ENCODE peak calls at places on chromosome 1, in eight cellular contexts. X, U, B, R, I, K, P and W are unnamed samples.

GRCh38 chr1:167973832-167974231 is 37.0 kb upstream of the MPC2 start:
- DNase-seq in X (no peak), U (no peak), B (no peak), R (no peak), I (no peak), K (no peak), P (no peak), W (no peak)

GRCh38 chr1:119771016-119771415 is 2.3 kb upstream of the HMGCS2 start:
- DNase-seq in X (no peak), U (no peak), B (no peak), R (no peak), I (no peak), K (peak; percentile 61), P (no peak), W (no peak)

GRCh38 chr1:41404308-41404755 is 43.1 kb downstream of the FOXO6 start:
- DNase-seq in X (no peak), U (no peak), B (no peak), R (no peak), I (no peak), K (peak; percentile 54), P (no peak), W (peak; percentile 8)

GRCh38 chr1:7639435-7640131 is 131.5 kb upstream of the VAMP3 start:
- DNase-seq in X (no peak), U (no peak), B (no peak), R (no peak), I (no peak), K (no peak), P (no peak), W (no peak)

GRCh38 chr1:95640746-95641145 is 406.7 kb downstream of the RWDD3 start:
- DNase-seq in X (no peak), U (no peak), B (no peak), R (no peak), I (no peak), K (no peak), P (no peak), W (no peak)

GRCh38 chr1:114715952-114716303 is 643 bp downstream of the NRAS start:
- DNase-seq in X (no peak), U (no peak), B (no peak), R (no peak), I (no peak), K (no peak), P (no peak), W (no peak)

GRCh38 chr1:200411406-200412257 is 1.8 kb upstream of the ZNF281 start:
- DNase-seq in X (no peak), U (no peak), B (peak; percentile 85), R (no peak), I (no peak), K (peak; percentile 34), P (no peak), W (no peak)

GRCh38 chr1:55320891-55321290 is 105.7 kb upstream of the USP24 start:
- DNase-seq in X (no peak), U (no peak), B (no peak), R (no peak), I (no peak), K (no peak), P (no peak), W (no peak)

GRCh38 chr1:48776400-48777218 is at the start of gene BEND5:
- DNase-seq in X (peak; percentile 37), U (no peak), B (peak; percentile 70), R (peak; percentile 54), I (no peak), K (peak; percentile 91), P (no peak), W (peak; percentile 39)

GRCh38 chr1:93395195-93395594 is 49.5 kb downstream of the DR1 start:
- DNase-seq in X (no peak), U (no peak), B (no peak), R (no peak), I (no peak), K (no peak), P (no peak), W (no peak)

GRCh38 chr1:41498391-41498790 is 13.9 kb upstream of the EDN2 start:
- DNase-seq in X (no peak), U (no peak), B (no peak), R (no peak), I (no peak), K (no peak), P (no peak), W (no peak)

GRCh38 chr1:75265792-75266191 is 131.6 kb downstream of the LHX8 start:
- DNase-seq in X (no peak), U (no peak), B (peak; percentile 48), R (no peak), I (peak; percentile 46), K (peak; percentile 67), P (no peak), W (peak; percentile 11)

GRCh38 chr1:119712342-119713038 is 756 bp downstream of the PHGDH start:
- DNase-seq in X (peak; percentile 65), U (peak; percentile 70), B (peak; percentile 62), R (peak; percentile 56), I (peak; percentile 19), K (peak; percentile 89), P (peak; percentile 80), W (no peak)

GRCh38 chr1:115952547-115952946 is 23.8 kb upstream of the SLC22A15 start:
- DNase-seq in X (no peak), U (no peak), B (no peak), R (no peak), I (no peak), K (no peak), P (no peak), W (no peak)

GRCh38 chr1:36620142-36620541 is 137.4 kb upstream of the CSF3R start:
- DNase-seq in X (no peak), U (no peak), B (no peak), R (no peak), I (no peak), K (no peak), P (no peak), W (no peak)

GRCh38 chr1:229664133-229664689 is 38.2 kb downstream of the URB2 start:
- DNase-seq in X (peak; percentile 33), U (no peak), B (no peak), R (no peak), I (no peak), K (no peak), P (no peak), W (peak; percentile 59)

GRCh38 chr1:98516306-98516705 is 145.2 kb upstream of the SNX7 start:
- DNase-seq in X (no peak), U (no peak), B (no peak), R (no peak), I (no peak), K (no peak), P (no peak), W (no peak)

DNA sequence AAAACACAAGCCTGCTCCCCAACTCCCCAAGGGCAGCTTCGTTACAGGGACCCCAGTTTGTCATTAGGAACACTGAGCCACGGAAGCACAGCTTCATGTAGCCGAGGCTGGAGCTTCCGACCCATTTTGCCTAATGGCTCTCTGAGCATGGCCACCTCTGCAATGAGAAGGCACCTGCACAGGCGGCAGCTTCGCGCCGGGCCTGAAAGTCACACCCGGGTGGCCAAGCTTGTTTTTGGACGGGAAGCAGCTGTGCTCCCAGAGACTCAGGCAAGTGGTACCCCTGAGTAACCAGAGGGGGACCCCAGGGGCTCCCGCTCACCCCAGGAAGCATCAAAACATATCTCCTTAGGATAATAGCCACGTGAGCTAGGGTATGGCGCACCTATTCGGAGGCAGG is 80.9 kb downstream of the SLC66A1 start:
- DNase-seq in X (no peak), U (no peak), B (no peak), R (no peak), I (no peak), K (no peak), P (no peak), W (no peak)
- H3K4me1 ChIP-seq in X (peaks cover 30% of the 10 kb centered on the region), U (no peaks in the 10 kb centered on the region), B (peaks cover 12% of the 10 kb centered on the region), R (peaks cover 62% of the 10 kb centered on the region), I (no peaks in the 10 kb centered on the region), K (peaks cover 19% of the 10 kb centered on the region), P (no peaks in the 10 kb centered on the region), W (peaks cover 44% of the 10 kb centered on the region)

GRCh38 chr1:51651552-51651942 is 34.7 kb downstream of the OSBPL9 start:
- DNase-seq in X (no peak), U (no peak), B (no peak), R (no peak), I (no peak), K (no peak), P (no peak), W (no peak)
- H3K4me1 ChIP-seq in X (peaks cover 15% of the 10 kb centered on the region), U (no peaks in the 10 kb centered on the region), B (peaks cover 3% of the 10 kb centered on the region), R (peaks cover 7% of the 10 kb centered on the region), I (peaks cover 24% of the 10 kb centered on the region), K (peaks cover 31% of the 10 kb centered on the region), P (peaks cover 5% of the 10 kb centered on the region), W (no peaks in the 10 kb centered on the region)

DNA sequence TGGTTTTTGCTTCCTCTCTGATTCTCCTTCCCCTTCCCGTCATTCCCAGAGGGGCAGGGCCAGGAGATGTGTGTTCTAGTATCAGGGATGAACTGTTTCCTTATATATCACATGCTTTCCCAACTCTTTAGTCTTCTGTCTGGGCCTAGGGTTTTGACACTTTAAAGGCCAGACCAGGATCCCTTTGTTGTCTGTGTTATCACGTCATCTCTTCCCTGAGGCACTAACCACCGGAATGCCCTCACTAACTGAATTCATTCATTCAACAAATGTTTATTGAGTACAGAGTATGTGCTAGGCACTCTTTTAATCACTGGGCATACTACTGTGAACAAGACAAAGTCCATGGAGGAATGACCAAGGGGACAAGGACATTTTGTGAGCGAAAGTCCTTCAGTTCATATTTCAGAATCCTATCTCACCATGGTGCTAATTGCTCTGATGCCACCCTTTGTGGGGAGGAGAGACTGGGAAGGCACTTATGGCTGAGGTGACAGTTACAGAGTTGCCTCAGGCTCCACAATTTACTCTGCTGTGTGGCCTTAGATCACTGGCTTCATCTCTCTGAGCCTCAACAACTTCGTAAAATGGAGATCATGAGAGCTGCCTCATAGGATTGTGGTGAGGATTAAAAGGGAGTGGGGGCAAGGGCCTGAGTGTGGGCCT is 12.0 kb upstream of the ZNF362 start:
- DNase-seq in X (no peak), U (no peak), B (no peak), R (no peak), I (no peak), K (no peak), P (no peak), W (no peak)
- H3K4me1 ChIP-seq in X (no peaks in the 10 kb centered on the region), U (no peaks in the 10 kb centered on the region), B (peaks cover 17% of the 10 kb centered on the region), R (no peaks in the 10 kb centered on the region), I (peaks cover 2% of the 10 kb centered on the region), K (peaks cover 5% of the 10 kb centered on the region), P (no peaks in the 10 kb centered on the region), W (no peaks in the 10 kb centered on the region)

GRCh38 chr1:15001317-15001900 is 152.1 kb upstream of the TMEM51 start:
- DNase-seq in X (no peak), U (no peak), B (no peak), R (no peak), I (no peak), K (no peak), P (no peak), W (no peak)
- H3K4me1 ChIP-seq in X (no peaks in the 10 kb centered on the region), U (no peaks in the 10 kb centered on the region), B (peaks cover 7% of the 10 kb centered on the region), R (no peaks in the 10 kb centered on the region), I (peaks cover 15% of the 10 kb centered on the region), K (peaks cover under 1% of the 10 kb centered on the region), P (no peaks in the 10 kb centered on the region), W (no peaks in the 10 kb centered on the region)